ENCODE peak calls at places on chromosomes 3 and 15, in seven cellular contexts. Y is CD8-positive, alpha-beta T cell; Q is heart right ventricle; D is esophagus squamous epithelium; B is uterus; W is fibroblast of the aortic adventitia; K is GM06990. V is an unnamed sample.

GRCh38 chr3:188133646-188134045 is 20.3 kb upstream of the LPP start:
- DNase-seq in Y (no peak), Q (no peak), D (no peak), B (no peak), W (peak), K (no peak), V (no peak)

GRCh38 chr15:31396881-31397560 is 70.4 kb downstream of the KLF13 start:
- DNase-seq in Y (no peak), Q (peak), D (peak), B (peak), W (peak), K (no peak), V (no peak)

GRCh38 chr3:8825153-8825825 is 55.9 kb upstream of the OXTR start:
- DNase-seq in Y (no peak), Q (no peak), D (no peak), B (no peak), W (no peak), K (no peak), V (no peak)

GRCh38 chr3:20394243-20394642 is 208.2 kb upstream of the SGO1 start:
- DNase-seq in Y (no peak), Q (no peak), D (no peak), B (no peak), W (no peak), K (no peak), V (no peak)

GRCh38 chr3:96803860-96804259 is 10.5 kb upstream of the EPHA6 start:
- DNase-seq in Y (no peak), Q (no peak), D (no peak), B (no peak), W (no peak), K (no peak), V (no peak)

GRCh38 chr3:141052570-141053069 is 1.5 kb downstream of the SPSB4 start:
- DNase-seq in Y (no peak), Q (peak), D (no peak), B (no peak), W (no peak), K (no peak), V (no peak)

GRCh38 chr3:171446801-171447578 is 13.2 kb downstream of the TNIK start:
- DNase-seq in Y (no peak), Q (no peak), D (no peak), B (no peak), W (peak), K (no peak), V (peak)

GRCh38 chr3:179666436-179667035 is 13.7 kb downstream of the USP13 start:
- DNase-seq in Y (no peak), Q (peak), D (no peak), B (no peak), W (no peak), K (no peak), V (no peak)

GRCh38 chr3:190671658-190672057 is 157.8 kb downstream of the IL1RAP start:
- DNase-seq in Y (no peak), Q (no peak), D (no peak), B (no peak), W (no peak), K (no peak), V (no peak)

GRCh38 chr3:31848921-31849320 is 132.1 kb downstream of the OSBPL10 start:
- DNase-seq in Y (no peak), Q (no peak), D (no peak), B (no peak), W (no peak), K (no peak), V (no peak)

GRCh38 chr3:155739154-155739553 is 5.7 kb downstream of the PLCH1 start:
- DNase-seq in Y (no peak), Q (no peak), D (no peak), B (no peak), W (no peak), K (no peak), V (no peak)

GRCh38 chr3:157347577-157348303 is 88.9 kb upstream of the PTX3 start:
- DNase-seq in Y (no peak), Q (no peak), D (no peak), B (no peak), W (no peak), K (no peak), V (no peak)

GRCh38 chr3:13718000-13718399 is 161.9 kb downstream of the WNT7A start:
- DNase-seq in Y (no peak), Q (no peak), D (no peak), B (no peak), W (no peak), K (no peak), V (no peak)

GRCh38 chr3:53043738-53044137 is 2.1 kb downstream of the SFMBT1 start:
- DNase-seq in Y (no peak), Q (no peak), D (no peak), B (no peak), W (no peak), K (no peak), V (no peak)

GRCh38 chr3:107796786-107797185 is 274.0 kb downstream of the BBX start:
- DNase-seq in Y (no peak), Q (no peak), D (no peak), B (no peak), W (peak), K (no peak), V (peak)

GRCh38 chr3:107690522-107691138 is 167.9 kb downstream of the BBX start:
- DNase-seq in Y (no peak), Q (no peak), D (no peak), B (no peak), W (peak), K (no peak), V (no peak)

GRCh38 chr15:93830221-93830765 is 401.1 kb upstream of the MCTP2 start:
- DNase-seq in Y (no peak), Q (no peak), D (no peak), B (no peak), W (no peak), K (no peak), V (no peak)

GRCh38 chr15:31857194-31857593 is 173.1 kb upstream of the CHRNA7 start:
- DNase-seq in Y (no peak), Q (no peak), D (no peak), B (no peak), W (no peak), K (no peak), V (no peak)

GRCh38 chr3:114179575-114179974 is 723 bp upstream of the DRD3 start:
- DNase-seq in Y (no peak), Q (no peak), D (no peak), B (no peak), W (peak), K (no peak), V (no peak)

GRCh38 chr3:189132125-189132744 is 39.5 kb upstream of the TPRG1 start:
- DNase-seq in Y (peak), Q (peak), D (no peak), B (peak), W (peak), K (peak), V (peak)

GRCh38 chr3:77066829-77067228 is 26.9 kb downstream of the ROBO2 start:
- DNase-seq in Y (no peak), Q (no peak), D (no peak), B (no peak), W (no peak), K (no peak), V (no peak)

GRCh38 chr3:62926494-62926893 is 51.3 kb upstream of the CADPS start:
- DNase-seq in Y (no peak), Q (peak), D (no peak), B (no peak), W (no peak), K (no peak), V (no peak)

GRCh38 chr3:86771741-86772512 is 219.0 kb downstream of the VGLL3 start:
- DNase-seq in Y (no peak), Q (no peak), D (no peak), B (no peak), W (no peak), K (no peak), V (no peak)

GRCh38 chr3:32977842-32978241 is 26.4 kb downstream of the CCR4 start:
- DNase-seq in Y (no peak), Q (no peak), D (no peak), B (no peak), W (no peak), K (no peak), V (no peak)

GRCh38 chr15:84722628-84723027 is 6.7 kb upstream of the SEC11A start:
- DNase-seq in Y (no peak), Q (no peak), D (no peak), B (no peak), W (no peak), K (no peak), V (no peak)

GRCh38 chr15:88272421-88272820 is 15.9 kb upstream of the NTRK3 start:
- DNase-seq in Y (no peak), Q (no peak), D (no peak), B (no peak), W (no peak), K (no peak), V (no peak)
- TF ChIP-seq CTCF in Y (no peak), Q (no peak), D (no peak), B (no peak), W (no peak), K (no peak), V (no peak)

DNA sequence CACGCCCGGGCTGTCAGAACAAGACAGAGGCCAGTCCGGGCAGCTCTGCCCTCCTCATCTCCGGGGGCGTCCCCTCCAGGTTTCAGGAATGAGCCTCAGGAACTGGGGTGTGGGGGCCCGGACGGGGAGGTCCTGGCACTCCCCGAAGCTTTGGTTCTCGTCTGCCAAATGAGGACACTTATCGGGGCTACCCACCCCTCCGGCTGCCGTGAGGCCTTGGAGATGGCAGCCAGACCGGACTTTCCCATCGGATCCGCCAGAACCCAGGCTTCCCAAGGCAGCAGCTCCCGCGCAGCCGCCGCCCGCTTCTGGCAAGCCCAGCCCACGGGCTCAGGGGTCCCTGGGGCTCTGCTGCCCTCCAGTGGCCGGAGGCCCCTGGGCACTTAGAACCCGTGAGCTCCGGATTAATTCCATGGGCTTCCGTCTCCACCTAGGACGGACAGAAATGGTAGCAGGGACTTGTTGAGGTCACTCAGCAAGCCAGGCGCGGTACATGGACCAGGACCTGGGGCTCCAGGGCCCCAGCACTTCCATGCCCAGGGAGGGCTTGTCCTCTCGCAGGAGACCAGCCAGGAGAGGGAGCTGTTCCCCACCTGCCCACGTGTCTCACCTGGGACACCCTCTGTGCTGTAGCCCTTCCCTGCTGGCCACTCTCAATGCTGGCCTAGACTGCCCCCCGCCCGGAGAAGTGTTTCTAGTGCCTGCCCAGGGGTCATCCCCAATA is 89.4 kb downstream of the LINGO1 start:
- DNase-seq in Y (peak), Q (peak), D (peak), B (peak), W (peak), K (peak), V (peak)
- H3K4me3 ChIP-seq in Y (peak), Q (peak), D (peak), B (peak), W (peak), K (peak), V (peak)

GRCh38 chr3:134366928-134367352 is 7.3 kb downstream of the AMOTL2 start:
- DNase-seq in Y (no peak), Q (peak), D (no peak), B (no peak), W (peak), K (no peak), V (no peak)

GRCh38 chr3:134368751-134369105 is 5.5 kb downstream of the AMOTL2 start:
- DNase-seq in Y (no peak), Q (no peak), D (no peak), B (no peak), W (no peak), K (no peak), V (no peak)

GRCh38 chr3:134367869-134368750 is 6.1 kb downstream of the AMOTL2 start:
- DNase-seq in Y (no peak), Q (no peak), D (no peak), B (no peak), W (peak), K (no peak), V (no peak)

GRCh38 chr3:134366221-134366927 is 7.9 kb downstream of the AMOTL2 start:
- DNase-seq in Y (no peak), Q (no peak), D (no peak), B (no peak), W (peak), K (no peak), V (no peak)

DNA sequence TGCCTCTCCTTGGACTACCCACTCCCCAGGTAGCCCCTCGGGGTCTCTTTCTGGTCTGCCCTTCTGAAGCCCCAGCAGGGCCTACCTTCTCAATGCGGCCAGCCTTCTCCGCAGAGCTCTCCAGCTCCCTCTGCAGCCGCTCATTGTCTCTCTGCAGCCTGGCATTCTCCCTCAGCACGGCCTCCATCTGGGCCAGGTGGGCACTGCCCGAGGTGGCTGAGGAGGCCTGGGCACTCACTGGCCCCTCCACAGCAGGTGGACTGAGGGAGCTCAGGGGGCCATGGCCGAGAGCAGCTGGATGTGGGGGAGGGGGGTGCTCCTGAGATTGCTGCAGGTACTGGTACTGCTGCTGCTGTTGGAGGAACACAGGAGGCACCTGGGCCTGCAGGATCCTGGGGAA is 6.8 kb downstream of the AMOTL2 start:
- DNase-seq in Y (no peak), Q (no peak), D (no peak), B (no peak), W (no peak), K (no peak), V (no peak)
- TF ChIP-seq CTCF in Y (no peak), Q (no peak), D (no peak), B (no peak), W (no peak), K (peak), V (no peak)

DNA sequence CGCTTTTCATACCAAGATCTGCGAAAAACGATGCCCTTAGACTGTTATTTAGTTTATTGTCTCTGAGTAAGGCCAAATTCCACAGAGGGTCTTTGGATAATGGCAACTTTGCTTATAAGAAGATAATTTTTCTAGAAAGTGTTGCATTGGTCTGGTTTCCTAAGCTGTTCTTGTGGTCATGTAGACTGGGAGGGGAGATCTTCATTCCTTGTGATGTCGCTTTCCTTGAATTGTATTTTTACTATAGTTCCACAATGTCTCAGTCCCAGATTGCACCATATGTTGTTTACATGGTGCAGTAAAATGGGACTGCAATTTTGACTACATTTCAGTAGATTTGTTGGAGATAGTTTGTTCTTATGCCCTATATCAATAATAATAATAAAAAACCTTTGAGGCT is 28.8 kb upstream of the ST3GAL6 start:
- DNase-seq in Y (no peak), Q (no peak), D (no peak), B (no peak), W (no peak), K (no peak), V (no peak)
- H3K4me3 ChIP-seq in Y (no peak), Q (peak), D (peak), B (peak), W (peak), K (peak), V (no peak)

DNA sequence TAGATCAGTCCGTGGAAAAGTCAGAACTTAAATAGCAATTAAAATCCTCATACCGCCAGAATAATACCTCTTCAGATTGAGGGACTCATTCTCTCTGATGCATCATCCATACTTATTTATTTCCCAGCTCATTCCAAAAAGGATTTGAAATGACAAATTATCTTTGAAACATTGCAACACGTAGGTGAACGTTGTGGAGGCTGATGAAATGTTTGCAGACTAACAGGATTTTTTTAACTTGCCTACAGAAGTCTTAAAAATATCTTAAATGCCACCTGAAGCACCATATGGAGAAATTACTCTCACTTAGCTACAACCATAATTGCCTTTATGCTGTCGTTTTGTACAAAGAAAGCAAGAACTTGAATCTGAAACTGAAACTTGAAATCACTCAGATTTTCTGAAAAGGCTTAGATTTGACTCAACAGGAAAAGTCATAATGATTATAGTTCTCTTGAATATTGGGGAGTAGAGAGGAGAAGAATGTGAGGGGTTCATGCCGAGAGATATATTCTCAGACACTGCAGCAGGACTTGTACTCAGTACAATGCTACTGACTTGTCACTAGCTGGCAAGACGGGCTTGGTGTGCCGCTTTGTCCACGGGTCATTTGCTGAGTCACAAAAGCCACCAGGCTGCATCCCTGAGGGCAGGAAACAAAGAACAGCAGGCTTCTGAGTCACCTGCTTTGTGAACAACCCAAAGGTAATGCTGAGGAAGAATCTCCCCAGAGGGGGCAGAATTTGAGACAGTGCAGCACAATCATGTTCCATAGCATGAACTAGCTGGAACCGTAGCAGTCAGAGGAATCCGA is 7.1 kb upstream of the FMN1 start:
- DNase-seq in Y (peak), Q (no peak), D (no peak), B (no peak), W (peak), K (peak), V (no peak)
- TF ChIP-seq CTCF in Y (no peak), Q (no peak), D (no peak), B (no peak), W (no peak), K (peak), V (no peak)

V was measured in AG04449.